ENCODE peak calls at places on chromosome 20, in nine cellular contexts. One of them, this sample, is unnamed.

GRCh38 chr20:53657289-53657678 is 63.6 kb upstream of the ZNF217 start:
- DNase-seq in HS-5: no peak
- DNase-seq in HuH-7.5: no peak
- DNase-seq in iPS DF 19.7: no peak
- DNase-seq in memory B cell: no peak
- DNase-seq in fibroblast of lung: no peak
- DNase-seq in EL: no peak
- DNase-seq in psoas muscle: no peak
- DNase-seq in germinal center: no peak
- DNase-seq in this sample: no peak

GRCh38 chr20:62544505-62545055 is 68.8 kb upstream of the GATA5 start:
- DNase-seq in HS-5: no peak
- DNase-seq in HuH-7.5: no peak
- DNase-seq in iPS DF 19.7: no peak
- DNase-seq in memory B cell: no peak
- DNase-seq in fibroblast of lung: no peak
- DNase-seq in EL: no peak
- DNase-seq in psoas muscle: no peak
- DNase-seq in germinal center: no peak
- DNase-seq in this sample: no peak

GRCh38 chr20:33162313-33162712 is 5.6 kb upstream of the BPIFA2 start:
- DNase-seq in HS-5: no peak
- DNase-seq in HuH-7.5: no peak
- DNase-seq in iPS DF 19.7: no peak
- DNase-seq in memory B cell: no peak
- DNase-seq in fibroblast of lung: no peak
- DNase-seq in EL: no peak
- DNase-seq in psoas muscle: no peak
- DNase-seq in germinal center: no peak
- DNase-seq in this sample: no peak

GRCh38 chr20:63252157-63252780 is 2.0 kb downstream of the NKAIN4 start:
- DNase-seq in HS-5: no peak
- DNase-seq in HuH-7.5: no peak
- DNase-seq in iPS DF 19.7: no peak
- DNase-seq in memory B cell: no peak
- DNase-seq in fibroblast of lung: no peak
- DNase-seq in EL: no peak
- DNase-seq in psoas muscle: no peak
- DNase-seq in germinal center: no peak
- DNase-seq in this sample: no peak

GRCh38 chr20:56429496-56429895 is 17.4 kb downstream of the CASS4 start:
- DNase-seq in HS-5: no peak
- DNase-seq in HuH-7.5: no peak
- DNase-seq in iPS DF 19.7: no peak
- DNase-seq in memory B cell: no peak
- DNase-seq in fibroblast of lung: peak
- DNase-seq in EL: peak
- DNase-seq in psoas muscle: no peak
- DNase-seq in germinal center: peak
- DNase-seq in this sample: peak

GRCh38 chr20:3785240-3786125 is 1.1 kb downstream of the CENPB start:
- DNase-seq in HS-5: no peak
- DNase-seq in HuH-7.5: no peak
- DNase-seq in iPS DF 19.7: no peak
- DNase-seq in memory B cell: no peak
- DNase-seq in fibroblast of lung: peak
- DNase-seq in EL: peak
- DNase-seq in psoas muscle: peak
- DNase-seq in germinal center: no peak
- DNase-seq in this sample: no peak

GRCh38 chr20:16476032-16476431 is 97.2 kb downstream of the KIF16B start:
- DNase-seq in HS-5: peak
- DNase-seq in HuH-7.5: peak
- DNase-seq in iPS DF 19.7: no peak
- DNase-seq in memory B cell: no peak
- DNase-seq in fibroblast of lung: peak
- DNase-seq in EL: peak
- DNase-seq in psoas muscle: no peak
- DNase-seq in germinal center: peak
- DNase-seq in this sample: peak

GRCh38 chr20:15188415-15188814 is 851.0 kb upstream of the FLRT3 start:
- DNase-seq in HS-5: no peak
- DNase-seq in HuH-7.5: no peak
- DNase-seq in iPS DF 19.7: no peak
- DNase-seq in memory B cell: no peak
- DNase-seq in fibroblast of lung: no peak
- DNase-seq in EL: no peak
- DNase-seq in psoas muscle: no peak
- DNase-seq in germinal center: no peak
- DNase-seq in this sample: no peak

GRCh38 chr20:38377039-38377715 is 30.9 kb downstream of the LBP start:
- DNase-seq in HS-5: no peak
- DNase-seq in HuH-7.5: no peak
- DNase-seq in iPS DF 19.7: no peak
- DNase-seq in memory B cell: no peak
- DNase-seq in fibroblast of lung: no peak
- DNase-seq in EL: no peak
- DNase-seq in psoas muscle: no peak
- DNase-seq in germinal center: no peak
- DNase-seq in this sample: no peak

GRCh38 chr20:10532351-10532750 is 97.2 kb downstream of the SLX4IP start:
- DNase-seq in HS-5: no peak
- DNase-seq in HuH-7.5: no peak
- DNase-seq in iPS DF 19.7: no peak
- DNase-seq in memory B cell: no peak
- DNase-seq in fibroblast of lung: no peak
- DNase-seq in EL: no peak
- DNase-seq in psoas muscle: no peak
- DNase-seq in germinal center: no peak
- DNase-seq in this sample: no peak

GRCh38 chr20:51342510-51343236 is 199.8 kb downstream of the NFATC2 start:
- DNase-seq in HS-5: no peak
- DNase-seq in HuH-7.5: no peak
- DNase-seq in iPS DF 19.7: no peak
- DNase-seq in memory B cell: no peak
- DNase-seq in fibroblast of lung: no peak
- DNase-seq in EL: no peak
- DNase-seq in psoas muscle: no peak
- DNase-seq in germinal center: no peak
- DNase-seq in this sample: no peak

GRCh38 chr20:45470939-45471338 is 1.4 kb downstream of the WFDC2 start:
- DNase-seq in HS-5: no peak
- DNase-seq in HuH-7.5: no peak
- DNase-seq in iPS DF 19.7: no peak
- DNase-seq in memory B cell: no peak
- DNase-seq in fibroblast of lung: no peak
- DNase-seq in EL: peak
- DNase-seq in psoas muscle: no peak
- DNase-seq in germinal center: no peak
- DNase-seq in this sample: no peak